ENCODE peak calls at places on chromosome 21, in ten cellular contexts. One of them, this sample, is unnamed.

GRCh38 chr21:26918318-26919065 is 48.4 kb downstream of the ADAMTS5 start:
- DNase-seq in lower lobe of right lung: no peak
- DNase-seq in HL-60: no peak
- DNase-seq in HCT116: no peak
- DNase-seq in CD4-positive, alpha-beta T cell: no peak
- DNase-seq in A549: no peak
- DNase-seq in heart left ventricle: no peak
- DNase-seq in cardiac fibroblast: peak; percentile 10
- DNase-seq in glutamatergic neuron: no peak
- DNase-seq in dorsolateral prefrontal cortex: no peak
- DNase-seq in this sample: no peak

GRCh38 chr21:15449556-15449955 is 280.2 kb upstream of the USP25 start:
- DNase-seq in A549: no peak
- DNase-seq in lower lobe of right lung: no peak
- DNase-seq in dorsolateral prefrontal cortex: no peak
- DNase-seq in CD4-positive, alpha-beta T cell: no peak
- DNase-seq in heart left ventricle: no peak
- DNase-seq in glutamatergic neuron: no peak
- DNase-seq in cardiac fibroblast: no peak
- DNase-seq in HL-60: no peak
- DNase-seq in HCT116: no peak
- DNase-seq in this sample: no peak

GRCh38 chr21:26490771-26491170 is 82.3 kb downstream of the CYYR1 start:
- DNase-seq in HL-60: no peak
- DNase-seq in dorsolateral prefrontal cortex: no peak
- DNase-seq in HCT116: no peak
- DNase-seq in heart left ventricle: no peak
- DNase-seq in lower lobe of right lung: no peak
- DNase-seq in CD4-positive, alpha-beta T cell: no peak
- DNase-seq in A549: no peak
- DNase-seq in cardiac fibroblast: peak; percentile 8
- DNase-seq in glutamatergic neuron: no peak
- DNase-seq in this sample: no peak

GRCh38 chr21:32455548-32455947 is 43.0 kb downstream of the EVA1C start:
- DNase-seq in HCT116: no peak
- DNase-seq in cardiac fibroblast: no peak
- DNase-seq in A549: no peak
- DNase-seq in CD4-positive, alpha-beta T cell: no peak
- DNase-seq in lower lobe of right lung: no peak
- DNase-seq in heart left ventricle: no peak
- DNase-seq in HL-60: no peak
- DNase-seq in glutamatergic neuron: no peak
- DNase-seq in dorsolateral prefrontal cortex: no peak
- DNase-seq in this sample: no peak

GRCh38 chr21:40923361-40923760 is 76.4 kb upstream of the DSCAM start:
- DNase-seq in glutamatergic neuron: no peak
- DNase-seq in lower lobe of right lung: no peak
- DNase-seq in dorsolateral prefrontal cortex: no peak
- DNase-seq in CD4-positive, alpha-beta T cell: no peak
- DNase-seq in heart left ventricle: no peak
- DNase-seq in HL-60: no peak
- DNase-seq in HCT116: no peak
- DNase-seq in A549: no peak
- DNase-seq in cardiac fibroblast: no peak
- DNase-seq in this sample: no peak

GRCh38 chr21:16535100-16535418 is 805.3 kb downstream of the USP25 start:
- DNase-seq in CD4-positive, alpha-beta T cell: no peak
- DNase-seq in cardiac fibroblast: peak; percentile 96
- DNase-seq in HCT116: no peak
- DNase-seq in HL-60: no peak
- DNase-seq in heart left ventricle: peak; percentile 86
- DNase-seq in glutamatergic neuron: no peak
- DNase-seq in dorsolateral prefrontal cortex: peak; percentile 78
- DNase-seq in lower lobe of right lung: peak; percentile 54
- DNase-seq in A549: peak; percentile 82
- DNase-seq in this sample: no peak

GRCh38 chr21:14620152-14620551 is 74.0 kb upstream of the SAMSN1 start:
- DNase-seq in heart left ventricle: no peak
- DNase-seq in HCT116: no peak
- DNase-seq in CD4-positive, alpha-beta T cell: no peak
- DNase-seq in glutamatergic neuron: no peak
- DNase-seq in A549: no peak
- DNase-seq in HL-60: peak; percentile 58
- DNase-seq in dorsolateral prefrontal cortex: no peak
- DNase-seq in lower lobe of right lung: no peak
- DNase-seq in cardiac fibroblast: no peak
- DNase-seq in this sample: no peak

GRCh38 chr21:14949603-14950002 is 115.2 kb downstream of the NRIP1 start:
- DNase-seq in HL-60: no peak
- DNase-seq in cardiac fibroblast: no peak
- DNase-seq in CD4-positive, alpha-beta T cell: no peak
- DNase-seq in glutamatergic neuron: no peak
- DNase-seq in lower lobe of right lung: no peak
- DNase-seq in HCT116: no peak
- DNase-seq in A549: no peak
- DNase-seq in heart left ventricle: no peak
- DNase-seq in dorsolateral prefrontal cortex: no peak
- DNase-seq in this sample: no peak

GRCh38 chr21:45266518-45267389 is 20.9 kb downstream of the POFUT2 start:
- DNase-seq in dorsolateral prefrontal cortex: peak; percentile 20
- DNase-seq in glutamatergic neuron: no peak
- DNase-seq in CD4-positive, alpha-beta T cell: peak; percentile 24
- DNase-seq in heart left ventricle: no peak
- DNase-seq in lower lobe of right lung: no peak
- DNase-seq in HCT116: no peak
- DNase-seq in cardiac fibroblast: no peak
- DNase-seq in A549: no peak
- DNase-seq in HL-60: no peak
- DNase-seq in this sample: peak; percentile 26

GRCh38 chr21:14675774-14676530 is 129.8 kb upstream of the SAMSN1 start:
- DNase-seq in HL-60: no peak
- DNase-seq in A549: no peak
- DNase-seq in heart left ventricle: no peak
- DNase-seq in CD4-positive, alpha-beta T cell: no peak
- DNase-seq in dorsolateral prefrontal cortex: no peak
- DNase-seq in glutamatergic neuron: no peak
- DNase-seq in cardiac fibroblast: no peak
- DNase-seq in lower lobe of right lung: no peak
- DNase-seq in HCT116: no peak
- DNase-seq in this sample: no peak

GRCh38 chr21:45322231-45322959 is 34.7 kb upstream of the POFUT2 start:
- DNase-seq in lower lobe of right lung: no peak
- DNase-seq in cardiac fibroblast: no peak
- DNase-seq in CD4-positive, alpha-beta T cell: peak; percentile 40
- DNase-seq in HCT116: no peak
- DNase-seq in heart left ventricle: no peak
- DNase-seq in dorsolateral prefrontal cortex: peak; percentile 17
- DNase-seq in glutamatergic neuron: no peak
- DNase-seq in HL-60: no peak
- DNase-seq in A549: no peak
- DNase-seq in this sample: no peak

GRCh38 chr21:29436143-29436542 is 137.4 kb downstream of the BACH1 start:
- DNase-seq in dorsolateral prefrontal cortex: no peak
- DNase-seq in glutamatergic neuron: no peak
- DNase-seq in HL-60: no peak
- DNase-seq in heart left ventricle: peak; percentile 38
- DNase-seq in HCT116: no peak
- DNase-seq in A549: no peak
- DNase-seq in cardiac fibroblast: peak; percentile 90
- DNase-seq in CD4-positive, alpha-beta T cell: peak; percentile 49
- DNase-seq in lower lobe of right lung: no peak
- DNase-seq in this sample: no peak

GRCh38 chr21:15986277-15986676 is 256.5 kb downstream of the USP25 start:
- DNase-seq in CD4-positive, alpha-beta T cell: no peak
- DNase-seq in glutamatergic neuron: no peak
- DNase-seq in lower lobe of right lung: no peak
- DNase-seq in HCT116: no peak
- DNase-seq in dorsolateral prefrontal cortex: no peak
- DNase-seq in A549: no peak
- DNase-seq in cardiac fibroblast: peak; percentile 11
- DNase-seq in heart left ventricle: no peak
- DNase-seq in HL-60: no peak
- DNase-seq in this sample: no peak

GRCh38 chr21:36465481-36465880 is 14.4 kb downstream of the CLDN14 start:
- DNase-seq in CD4-positive, alpha-beta T cell: no peak
- DNase-seq in cardiac fibroblast: no peak
- DNase-seq in lower lobe of right lung: no peak
- DNase-seq in A549: no peak
- DNase-seq in dorsolateral prefrontal cortex: no peak
- DNase-seq in heart left ventricle: no peak
- DNase-seq in HL-60: no peak
- DNase-seq in HCT116: no peak
- DNase-seq in glutamatergic neuron: no peak
- DNase-seq in this sample: no peak

GRCh38 chr21:28337319-28337718 is 655.4 kb downstream of the LTN1 start:
- DNase-seq in A549: peak; percentile 11
- DNase-seq in cardiac fibroblast: peak; percentile 82
- DNase-seq in lower lobe of right lung: no peak
- DNase-seq in HL-60: no peak
- DNase-seq in CD4-positive, alpha-beta T cell: no peak
- DNase-seq in heart left ventricle: no peak
- DNase-seq in glutamatergic neuron: no peak
- DNase-seq in dorsolateral prefrontal cortex: no peak
- DNase-seq in HCT116: no peak
- DNase-seq in this sample: no peak
- TF ChIP-seq CTCF in A549: no peak
- TF ChIP-seq CTCF in cardiac fibroblast: peak; percentile 44
- TF ChIP-seq CTCF in lower lobe of right lung: no peak
- TF ChIP-seq CTCF in HL-60: no peak
- TF ChIP-seq CTCF in CD4-positive, alpha-beta T cell: no peak
- TF ChIP-seq CTCF in heart left ventricle: peak; percentile 40
- TF ChIP-seq CTCF in glutamatergic neuron: no peak
- TF ChIP-seq CTCF in dorsolateral prefrontal cortex: peak; percentile 32
- TF ChIP-seq CTCF in HCT116: no peak
- TF ChIP-seq CTCF in this sample: no peak

DNA sequence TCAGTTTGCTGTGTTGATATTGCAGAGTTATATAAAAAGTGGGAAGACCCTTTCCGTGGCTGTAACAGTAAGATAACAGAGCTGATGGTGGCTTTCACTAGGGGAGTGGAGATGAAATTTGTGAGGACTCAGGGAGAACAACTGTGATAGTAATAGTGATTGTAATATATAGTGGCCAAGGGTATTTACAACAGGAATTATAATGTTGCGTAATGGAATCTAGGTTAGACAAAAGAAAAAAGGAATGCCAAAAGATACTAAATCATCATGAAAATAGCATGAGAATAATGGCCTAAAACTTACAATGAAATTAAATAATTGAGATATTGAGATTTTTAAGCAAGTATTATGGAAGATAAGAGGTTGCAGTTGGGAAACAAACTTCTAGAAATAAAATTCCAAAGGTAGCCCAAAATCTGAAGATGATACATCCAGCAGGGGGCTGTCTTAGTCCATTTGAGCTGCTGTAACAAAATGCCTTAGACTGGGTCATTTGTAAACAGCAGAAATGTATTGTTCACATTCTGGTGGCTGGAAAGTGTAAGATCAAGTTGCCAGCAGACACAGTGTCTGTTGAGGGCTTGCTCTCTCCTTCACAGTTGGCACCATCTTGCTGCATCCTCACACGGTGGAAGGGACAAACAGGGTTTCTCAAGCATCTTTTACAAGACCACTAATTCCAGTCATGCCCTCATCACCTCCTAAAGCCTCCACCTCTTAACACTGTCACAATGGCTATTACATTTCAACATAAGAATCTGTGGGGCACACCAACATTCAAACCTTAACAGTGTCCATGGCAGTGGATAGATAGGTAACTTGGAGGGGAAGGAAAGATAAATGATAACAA is 711.2 kb downstream of the MRPL39 start:
- DNase-seq in CD4-positive, alpha-beta T cell: no peak
- DNase-seq in HL-60: no peak
- DNase-seq in glutamatergic neuron: no peak
- DNase-seq in dorsolateral prefrontal cortex: no peak
- DNase-seq in cardiac fibroblast: peak; percentile 1
- DNase-seq in lower lobe of right lung: no peak
- DNase-seq in HCT116: no peak
- DNase-seq in A549: no peak
- DNase-seq in heart left ventricle: no peak
- DNase-seq in this sample: no peak
- TF ChIP-seq CTCF in CD4-positive, alpha-beta T cell: no peak
- TF ChIP-seq CTCF in HL-60: no peak
- TF ChIP-seq CTCF in glutamatergic neuron: peak; percentile 31
- TF ChIP-seq CTCF in dorsolateral prefrontal cortex: peak; percentile 16
- TF ChIP-seq CTCF in cardiac fibroblast: no peak
- TF ChIP-seq CTCF in lower lobe of right lung: no peak
- TF ChIP-seq CTCF in HCT116: no peak
- TF ChIP-seq CTCF in A549: no peak
- TF ChIP-seq CTCF in heart left ventricle: peak; percentile 29
- TF ChIP-seq CTCF in this sample: no peak

DNA sequence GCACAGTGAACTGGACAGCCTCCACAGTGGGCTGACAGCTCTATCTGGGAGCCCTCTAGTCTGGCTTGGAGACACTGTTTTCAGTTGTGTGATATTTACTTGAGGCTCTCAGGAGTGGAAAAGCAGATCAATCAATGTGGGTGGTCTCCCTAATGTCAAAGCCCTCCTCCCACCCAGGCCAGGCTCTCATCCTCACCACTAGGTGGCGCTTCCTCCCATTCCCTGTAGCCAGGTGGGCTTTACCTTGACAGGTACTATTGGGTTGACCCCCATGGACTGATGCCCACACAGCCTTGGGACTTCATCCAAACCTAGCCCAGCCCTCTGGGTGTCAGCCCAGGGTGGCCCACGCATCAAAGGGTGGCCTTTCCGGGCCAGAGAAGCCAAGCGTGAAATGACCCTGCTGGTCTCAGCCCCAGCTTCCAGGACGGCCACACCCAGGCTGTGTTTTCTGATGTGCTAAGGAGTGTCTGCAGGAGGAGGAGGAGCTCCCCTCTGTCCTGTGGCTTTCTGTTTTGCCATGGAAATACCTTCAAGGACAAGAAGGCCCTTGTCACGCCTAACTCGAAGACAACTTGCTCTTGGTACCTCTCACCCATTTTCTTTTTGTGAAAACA is 54.0 kb downstream of the CLIC6 start:
- DNase-seq in heart left ventricle: no peak
- DNase-seq in HCT116: no peak
- DNase-seq in glutamatergic neuron: no peak
- DNase-seq in A549: no peak
- DNase-seq in dorsolateral prefrontal cortex: no peak
- DNase-seq in cardiac fibroblast: no peak
- DNase-seq in lower lobe of right lung: no peak
- DNase-seq in CD4-positive, alpha-beta T cell: no peak
- DNase-seq in HL-60: no peak
- DNase-seq in this sample: no peak
- TF ChIP-seq CTCF in heart left ventricle: no peak
- TF ChIP-seq CTCF in HCT116: peak; percentile 4
- TF ChIP-seq CTCF in glutamatergic neuron: peak; percentile 69
- TF ChIP-seq CTCF in A549: no peak
- TF ChIP-seq CTCF in dorsolateral prefrontal cortex: no peak
- TF ChIP-seq CTCF in cardiac fibroblast: peak; percentile 46
- TF ChIP-seq CTCF in lower lobe of right lung: peak; percentile 59
- TF ChIP-seq CTCF in CD4-positive, alpha-beta T cell: peak; percentile 72
- TF ChIP-seq CTCF in HL-60: peak; percentile 52
- TF ChIP-seq CTCF in this sample: peak; percentile 63

DNA sequence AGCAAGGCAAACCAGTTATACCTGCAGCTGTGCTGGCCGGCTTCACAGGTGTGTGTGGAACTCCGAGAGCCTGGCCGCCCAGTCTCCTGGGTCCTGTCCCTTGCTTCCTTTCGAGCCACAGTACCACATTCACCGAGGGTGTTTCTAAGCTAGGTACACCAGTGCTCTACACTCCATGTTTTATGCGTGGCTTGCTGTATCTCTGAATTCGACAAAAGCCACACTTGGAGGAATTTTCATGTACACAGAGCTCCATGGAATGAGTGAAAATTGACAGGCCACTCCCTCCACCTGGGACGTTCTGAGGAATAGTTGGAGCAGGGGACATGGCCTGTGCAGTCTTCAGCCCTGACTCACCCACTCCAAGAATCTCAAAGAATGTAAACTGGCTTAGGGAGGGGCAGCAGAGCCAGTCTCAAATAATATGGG is 14.0 kb downstream of the ETS2 start:
- DNase-seq in lower lobe of right lung: peak; percentile 75
- DNase-seq in glutamatergic neuron: no peak
- DNase-seq in HCT116: peak; percentile 53
- DNase-seq in cardiac fibroblast: no peak
- DNase-seq in HL-60: no peak
- DNase-seq in dorsolateral prefrontal cortex: no peak
- DNase-seq in A549: peak; percentile 54
- DNase-seq in CD4-positive, alpha-beta T cell: no peak
- DNase-seq in heart left ventricle: no peak
- DNase-seq in this sample: no peak
- TF ChIP-seq CTCF in lower lobe of right lung: no peak
- TF ChIP-seq CTCF in glutamatergic neuron: no peak
- TF ChIP-seq CTCF in HCT116: no peak
- TF ChIP-seq CTCF in cardiac fibroblast: no peak
- TF ChIP-seq CTCF in HL-60: no peak
- TF ChIP-seq CTCF in dorsolateral prefrontal cortex: no peak
- TF ChIP-seq CTCF in A549: no peak
- TF ChIP-seq CTCF in CD4-positive, alpha-beta T cell: no peak
- TF ChIP-seq CTCF in heart left ventricle: no peak
- TF ChIP-seq CTCF in this sample: no peak

This sample was measured in mesothelial cell of epicardium.